ENCODE peak calls at places on chromosome 3, in six cellular contexts. D is neuronal stem cell, I is GM23248, P is trophoblast cell, Y is K562, X is HepG2. W is an unnamed sample.

GRCh38 chr3:144085964-144086363 is 114.3 kb downstream of the DIPK2A start:
- DNase-seq in D (no peak), I (peak), P (peak), Y (no peak), X (no peak), W (no peak)

GRCh38 chr3:4976109-4976508 is 3.1 kb upstream of the BHLHE40 start:
- DNase-seq in D (no peak), I (peak), P (peak), Y (peak), X (peak), W (peak)

GRCh38 chr3:111812680-111813079 is 46.4 kb upstream of the PHLDB2 start:
- DNase-seq in D (no peak), I (no peak), P (no peak), Y (no peak), X (no peak), W (no peak)

GRCh38 chr3:146464783-146465182 is 4.6 kb downstream of the PLSCR2 start:
- DNase-seq in D (no peak), I (no peak), P (no peak), Y (no peak), X (no peak), W (no peak)

GRCh38 chr3:57130426-57131209 is 34.5 kb downstream of the IL17RD start:
- DNase-seq in D (peak), I (no peak), P (no peak), Y (no peak), X (no peak), W (peak)

GRCh38 chr3:146504546-146505197 is 35.3 kb upstream of the PLSCR2 start:
- DNase-seq in D (no peak), I (no peak), P (peak), Y (no peak), X (no peak), W (peak)

GRCh38 chr3:196414469-196414868 is 17.8 kb downstream of the UBXN7 start:
- DNase-seq in D (no peak), I (peak), P (no peak), Y (no peak), X (peak), W (no peak)

GRCh38 chr3:101519685-101520365 is 6.8 kb upstream of the SENP7 start:
- DNase-seq in D (no peak), I (no peak), P (no peak), Y (no peak), X (peak), W (no peak)

GRCh38 chr3:155785662-155786295 is 20.3 kb downstream of the C3orf33 start:
- DNase-seq in D (no peak), I (no peak), P (no peak), Y (no peak), X (no peak), W (no peak)

GRCh38 chr3:192906940-192907339 is 10.7 kb downstream of the MB21D2 start:
- DNase-seq in D (no peak), I (no peak), P (peak), Y (no peak), X (no peak), W (no peak)

GRCh38 chr3:119829431-119829830 is 47.5 kb downstream of the NR1I2 start:
- DNase-seq in D (no peak), I (no peak), P (no peak), Y (no peak), X (no peak), W (no peak)
- H3K9ac ChIP-seq in D (no peak), I (no peak), P (no peak), Y (no peak), X (no peak), W (no peak)

DNA sequence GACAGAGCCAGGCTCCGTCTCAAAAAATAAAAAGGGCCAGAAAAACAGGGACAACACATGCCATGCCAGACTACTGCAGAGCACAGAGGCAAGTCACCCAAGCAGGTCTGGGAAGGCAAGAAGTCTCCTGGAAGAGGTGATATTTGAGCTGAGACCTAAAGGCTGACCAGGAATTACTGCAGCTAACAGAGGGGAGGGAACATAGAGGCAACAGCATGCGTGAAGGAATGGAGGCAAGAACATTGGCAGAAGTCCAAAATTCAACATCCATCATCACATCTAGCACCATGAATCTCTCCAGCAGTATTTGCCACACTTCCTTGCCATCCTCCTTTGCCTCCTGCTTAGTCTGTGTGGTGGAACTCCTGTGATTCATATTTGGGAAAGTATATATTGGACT is 916 bp upstream of the TSEN2 start:
- DNase-seq in D (no peak), I (peak), P (no peak), Y (no peak), X (no peak), W (no peak)
- H3K9ac ChIP-seq in D (no peak), I (no peak), P (no peak), Y (peak), X (peak), W (peak)

GRCh38 chr3:46520531-46520930 is 22.8 kb downstream of the RTP3 start:
- DNase-seq in D (no peak), I (no peak), P (no peak), Y (no peak), X (no peak), W (no peak)

GRCh38 chr3:46519952-46520351 is 22.2 kb downstream of the RTP3 start:
- DNase-seq in D (no peak), I (no peak), P (no peak), Y (no peak), X (no peak), W (no peak)

GRCh38 chr3:46517016-46517770 is 19.4 kb downstream of the RTP3 start:
- DNase-seq in D (no peak), I (peak), P (peak), Y (no peak), X (no peak), W (no peak)

GRCh38 chr3:46517782-46518181 is 20.0 kb downstream of the RTP3 start:
- DNase-seq in D (no peak), I (no peak), P (no peak), Y (no peak), X (no peak), W (no peak)

DNA sequence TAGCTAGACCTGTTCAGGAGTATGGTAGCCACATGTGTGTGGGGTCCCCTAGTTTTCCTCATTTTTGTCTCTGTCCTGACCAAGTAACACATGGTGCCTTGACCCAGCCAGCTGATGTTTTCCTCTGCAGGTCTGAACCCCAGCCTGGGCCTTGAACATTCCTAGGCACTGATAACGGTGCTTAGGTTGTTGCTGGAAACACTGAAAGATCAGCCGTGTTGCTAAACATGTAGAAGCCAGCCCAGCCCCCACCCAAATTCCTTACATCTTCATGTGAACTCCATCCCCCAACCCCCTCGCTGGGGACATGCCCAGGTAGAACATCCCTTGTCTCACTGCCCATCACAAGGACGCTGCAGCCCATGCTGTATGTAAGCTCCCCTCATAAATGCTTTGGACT is 18.7 kb downstream of the RTP3 start:
- DNase-seq in D (no peak), I (no peak), P (no peak), Y (no peak), X (no peak), W (no peak)
- H3K9ac ChIP-seq in D (no peak), I (no peak), P (no peak), Y (no peak), X (no peak), W (no peak)

GRCh38 chr3:127750226-127751031 is 71.9 kb downstream of the MGLL start:
- DNase-seq in D (no peak), I (peak), P (peak), Y (no peak), X (no peak), W (no peak)
- H3K9ac ChIP-seq in D (no peak), I (peak), P (no peak), Y (no peak), X (no peak), W (no peak)

DNA sequence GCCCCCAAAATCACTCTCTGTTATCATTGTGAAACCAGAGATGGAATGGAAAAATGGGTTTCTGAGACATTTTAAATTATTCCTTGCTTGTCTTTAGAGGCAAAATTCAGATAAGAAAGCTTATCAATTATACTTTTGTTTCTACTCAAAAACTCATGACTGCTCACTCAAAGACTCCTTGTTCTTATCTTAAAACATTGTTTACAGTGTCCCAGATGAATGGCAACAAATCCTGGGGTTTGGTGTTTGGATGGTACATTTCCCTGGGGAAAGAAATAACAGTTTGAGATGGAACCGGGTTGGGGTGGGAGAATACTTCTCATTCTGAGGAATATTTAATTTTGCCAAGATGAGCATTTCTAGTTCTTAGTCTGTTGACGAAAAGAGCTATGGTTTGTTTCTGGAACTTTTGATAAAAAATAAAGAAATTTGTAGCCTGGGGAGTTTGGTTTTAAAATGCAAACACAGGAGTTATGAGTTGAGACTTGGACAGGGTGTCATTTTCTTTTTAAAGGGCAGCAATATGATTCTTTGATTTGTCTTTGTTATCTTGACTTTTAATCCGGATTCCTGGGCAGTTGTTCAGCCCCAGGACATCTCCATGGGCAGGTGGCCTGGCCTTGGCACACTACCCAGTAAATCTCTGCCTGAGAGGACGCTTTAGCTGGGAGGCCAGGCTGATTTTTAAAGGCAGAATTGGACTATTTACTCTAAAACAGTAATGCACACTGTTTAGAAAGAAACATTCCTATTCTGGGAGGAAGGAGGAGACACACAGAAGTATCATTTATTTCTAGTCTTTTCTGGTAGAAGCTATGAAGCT is 32.4 kb downstream of the BTD start:
- DNase-seq in D (no peak), I (peak), P (no peak), Y (no peak), X (no peak), W (no peak)
- H3K9ac ChIP-seq in D (no peak), I (peak), P (no peak), Y (no peak), X (no peak), W (no peak)

GRCh38 chr3:184200825-184201224 is 14.8 kb downstream of the ABCF3 start:
- DNase-seq in D (no peak), I (no peak), P (no peak), Y (peak), X (no peak), W (no peak)
- H3K9ac ChIP-seq in D (no peak), I (no peak), P (no peak), Y (no peak), X (no peak), W (no peak)

GRCh38 chr3:195251336-195252065 is 19.5 kb downstream of the XXYLT1 start:
- DNase-seq in D (no peak), I (no peak), P (no peak), Y (no peak), X (no peak), W (no peak)
- H3K9ac ChIP-seq in D (no peak), I (no peak), P (no peak), Y (no peak), X (no peak), W (no peak)

DNA sequence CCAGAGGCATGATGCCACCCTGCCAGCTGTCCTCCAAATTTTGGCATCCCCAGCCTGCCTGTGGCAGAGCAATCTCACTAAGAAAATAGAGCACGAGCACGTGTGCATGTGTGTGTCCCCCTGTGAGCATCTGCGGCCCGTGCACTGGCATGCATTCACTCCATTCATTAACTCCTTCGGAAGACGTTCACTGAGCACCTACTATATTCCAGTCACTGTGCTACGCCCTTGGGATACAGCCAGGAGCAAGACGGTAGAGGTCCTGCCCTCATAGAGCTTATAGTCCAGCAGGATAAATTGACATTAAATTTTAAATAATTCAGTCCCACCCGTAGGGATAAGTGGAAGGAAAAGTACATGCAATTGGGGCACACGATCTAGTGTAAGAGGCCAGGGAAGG is 40.0 kb upstream of the HES1 start:
- DNase-seq in D (no peak), I (no peak), P (no peak), Y (no peak), X (no peak), W (no peak)
- H3K9ac ChIP-seq in D (no peak), I (no peak), P (no peak), Y (no peak), X (no peak), W (no peak)

GRCh38 chr3:32399030-32399620 is 7.5 kb downstream of the CMTM7 start:
- DNase-seq in D (peak), I (peak), P (peak), Y (peak), X (peak), W (peak)

GRCh38 chr3:32398531-32398930 is 6.9 kb downstream of the CMTM7 start:
- DNase-seq in D (no peak), I (no peak), P (no peak), Y (no peak), X (no peak), W (no peak)

GRCh38 chr3:32403663-32404062 is 12.0 kb downstream of the CMTM7 start:
- DNase-seq in D (no peak), I (no peak), P (no peak), Y (no peak), X (no peak), W (no peak)

GRCh38 chr3:32401541-32402052 is 9.9 kb downstream of the CMTM7 start:
- DNase-seq in D (peak), I (peak), P (peak), Y (no peak), X (peak), W (peak)

DNA sequence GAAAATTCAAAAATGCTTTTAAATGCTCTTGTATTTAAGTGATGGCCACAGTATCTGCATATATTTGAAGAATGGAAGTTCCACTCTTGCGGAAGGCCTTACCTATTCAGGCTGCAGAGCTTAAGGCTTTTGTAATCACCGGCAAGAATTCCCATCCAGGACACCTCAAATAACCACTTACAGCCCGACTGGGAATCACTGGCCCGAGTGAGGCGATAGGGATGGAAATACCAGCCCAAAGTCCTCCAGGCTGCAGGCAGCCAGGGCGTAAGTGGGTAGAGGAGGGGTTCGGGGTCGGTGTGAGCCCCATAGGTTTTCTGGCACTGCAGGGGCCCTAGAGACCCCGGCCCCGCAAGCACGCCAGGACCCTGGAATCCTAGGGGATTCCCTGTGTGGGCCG is 9.5 kb downstream of the CMTM7 start:
- DNase-seq in D (no peak), I (no peak), P (no peak), Y (no peak), X (peak), W (no peak)
- H3K9ac ChIP-seq in D (no peak), I (peak), P (no peak), Y (no peak), X (peak), W (peak)

GRCh38 chr3:72847751-72848702 is at the start of gene SHQ1:
- DNase-seq in D (peak), I (peak), P (peak), Y (peak), X (peak), W (peak)

GRCh38 chr3:72847282-72847681 is 963 bp downstream of the SHQ1 start:
- DNase-seq in D (no peak), I (peak), P (no peak), Y (no peak), X (no peak), W (no peak)

GRCh38 chr3:72844436-72844999 is 3.7 kb downstream of the SHQ1 start:
- DNase-seq in D (no peak), I (peak), P (no peak), Y (no peak), X (no peak), W (no peak)

DNA sequence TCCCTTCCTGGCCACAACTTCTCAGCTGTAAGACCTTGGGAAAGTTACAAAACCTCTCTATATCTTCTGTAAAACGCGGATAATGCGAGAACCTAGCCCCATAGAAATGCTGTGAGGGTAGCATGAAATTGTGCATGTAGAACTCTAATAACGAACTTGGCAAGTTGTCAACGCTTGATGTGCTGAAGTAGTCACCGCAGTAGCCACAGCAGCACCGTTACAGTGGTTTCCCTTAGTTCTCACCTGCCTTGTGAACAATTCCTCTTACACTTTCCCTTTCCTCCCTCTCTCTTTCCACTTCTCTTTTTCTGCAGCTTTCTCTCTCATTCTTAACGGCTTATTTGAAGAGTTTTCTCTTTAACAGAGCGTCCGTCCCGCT is 447 bp upstream of the SHQ1 start:
- DNase-seq in D (no peak), I (peak), P (no peak), Y (no peak), X (no peak), W (no peak)
- H3K9ac ChIP-seq in D (no peak), I (peak), P (no peak), Y (peak), X (no peak), W (peak)

W was measured in NT2/D1.